ENCODE peak calls at places on chromosomes 5 and 9, in four cellular contexts. Q is tibial artery, G is H9, Z is heart left ventricle. J is an unnamed sample.

GRCh38 chr5:90803891-90804290 is 245.3 kb downstream of the ADGRV1 start:
- DNase-seq in Q (no peak), G (no peak), Z (no peak), J (no peak)

GRCh38 chr9:94083384-94083783 is 880 bp upstream of the PTPDC1 start:
- DNase-seq in Q (no peak), G (no peak), Z (no peak), J (no peak)

GRCh38 chr5:176732306-176732705 is 78.1 kb upstream of the UNC5A start:
- DNase-seq in Q (no peak), G (peak), Z (no peak), J (no peak)

GRCh38 chr9:121066850-121067249 is 7.9 kb upstream of the CNTRL start:
- DNase-seq in Q (no peak), G (no peak), Z (no peak), J (no peak)

GRCh38 chr5:38465702-38466443 is 90.6 kb downstream of the LIFR start:
- DNase-seq in Q (no peak), G (no peak), Z (no peak), J (no peak)

GRCh38 chr5:153159611-153160010 is 330.9 kb upstream of the GRIA1 start:
- DNase-seq in Q (no peak), G (no peak), Z (no peak), J (no peak)

GRCh38 chr5:171907731-171908343 is 98.6 kb downstream of the FBXW11 start:
- DNase-seq in Q (peak), G (peak), Z (peak), J (peak)

GRCh38 chr5:145922059-145922458 is 14.3 kb upstream of the SH3RF2 start:
- DNase-seq in Q (no peak), G (no peak), Z (no peak), J (no peak)

GRCh38 chr5:72160959-72161358 is 53.7 kb downstream of the MAP1B start:
- DNase-seq in Q (no peak), G (no peak), Z (no peak), J (no peak)

GRCh38 chr9:76180541-76180940 is 213.7 kb downstream of the RFK start:
- DNase-seq in Q (no peak), G (no peak), Z (no peak), J (no peak)

GRCh38 chr9:130327781-130328348 is 62.3 kb downstream of the HMCN2 start:
- DNase-seq in Q (peak), G (no peak), Z (peak), J (no peak)

GRCh38 chr9:121201045-121201737 is 478 bp downstream of the RAB14 start:
- DNase-seq in Q (peak), G (no peak), Z (peak), J (peak)

GRCh38 chr5:88674262-88675158 is 208.5 kb downstream of the MEF2C start:
- DNase-seq in Q (no peak), G (peak), Z (no peak), J (peak)

GRCh38 chr9:87657190-87657589 is 68.7 kb upstream of the CTSL start:
- DNase-seq in Q (peak), G (peak), Z (no peak), J (no peak)

GRCh38 chr5:154174091-154174490 is 16.4 kb upstream of the GALNT10 start:
- DNase-seq in Q (no peak), G (no peak), Z (no peak), J (no peak)

GRCh38 chr5:10595305-10595677 is 31.4 kb downstream of the ANKRD33B start:
- DNase-seq in Q (no peak), G (no peak), Z (no peak), J (no peak)

GRCh38 chr5:176630681-176631222 is 277 bp downstream of the EIF4E1B start:
- DNase-seq in Q (no peak), G (no peak), Z (no peak), J (no peak)

GRCh38 chr5:14322437-14323187 is 179.5 kb downstream of the TRIO start:
- DNase-seq in Q (no peak), G (no peak), Z (no peak), J (no peak)

GRCh38 chr9:6833518-6834192 is 75.9 kb downstream of the KDM4C start:
- DNase-seq in Q (no peak), G (no peak), Z (no peak), J (no peak)

GRCh38 chr9:133371261-133371711 is 4.6 kb downstream of the SURF4 start:
- DNase-seq in Q (no peak), G (no peak), Z (no peak), J (no peak)

GRCh38 chr9:18142964-18143363 is 331.0 kb upstream of the ADAMTSL1 start:
- DNase-seq in Q (no peak), G (no peak), Z (no peak), J (no peak)

GRCh38 chr5:160694896-160695295 is 157.1 kb downstream of the ATP10B start:
- DNase-seq in Q (no peak), G (no peak), Z (no peak), J (no peak)

GRCh38 chr9:137907776-137908175 is 30.2 kb downstream of the CACNA1B start:
- DNase-seq in Q (no peak), G (no peak), Z (no peak), J (no peak)

GRCh38 chr5:139752506-139753350 is 42.9 kb upstream of the PSD2 start:
- DNase-seq in Q (no peak), G (no peak), Z (no peak), J (no peak)

GRCh38 chr5:161544350-161544765 is 2.2 kb downstream of the GABRB2 start:
- DNase-seq in Q (peak), G (peak), Z (no peak), J (peak)

GRCh38 chr5:103778915-103779314 is 216.3 kb upstream of the NUDT12 start:
- DNase-seq in Q (no peak), G (no peak), Z (no peak), J (no peak)

GRCh38 chr9:91119679-91120078 is 242.0 kb downstream of the AUH start:
- DNase-seq in Q (no peak), G (no peak), Z (no peak), J (no peak)

GRCh38 chr5:78896128-78896527 is 89.0 kb downstream of the ARSB start:
- DNase-seq in Q (no peak), G (no peak), Z (no peak), J (no peak)

GRCh38 chr5:123094919-123095693 is 6.1 kb downstream of the PRDM6 start:
- DNase-seq in Q (peak), G (peak), Z (no peak), J (peak)

GRCh38 chr9:1442105-1442504 is 391.9 kb downstream of the DMRT2 start:
- DNase-seq in Q (no peak), G (no peak), Z (no peak), J (no peak)

GRCh38 chr9:78320875-78321496 is 24.1 kb downstream of the PSAT1 start:
- DNase-seq in Q (no peak), G (no peak), Z (no peak), J (no peak)

GRCh38 chr9:131840220-131840619 is 100.3 kb upstream of the RAPGEF1 start:
- DNase-seq in Q (no peak), G (no peak), Z (no peak), J (no peak)

GRCh38 chr5:176694146-176694545 is 46.9 kb downstream of the TSPAN17 start:
- DNase-seq in Q (no peak), G (no peak), Z (no peak), J (no peak)

GRCh38 chr5:16774806-16775205 is 158.0 kb upstream of the RETREG1 start:
- DNase-seq in Q (no peak), G (no peak), Z (no peak), J (no peak)

GRCh38 chr5:140926903-140927573 is 939 bp downstream of the PCDHAC1 start:
- DNase-seq in Q (no peak), G (peak), Z (no peak), J (no peak)

GRCh38 chr9:87973122-87973521 is 1.2 kb downstream of the CDK20 start:
- DNase-seq in Q (no peak), G (no peak), Z (no peak), J (no peak)

GRCh38 chr9:69342769-69343168 is 17.8 kb downstream of the ENTREP1 start:
- DNase-seq in Q (no peak), G (no peak), Z (no peak), J (no peak)

GRCh38 chr5:14584848-14585247 is 3.3 kb downstream of the OTULINL start:
- DNase-seq in Q (no peak), G (no peak), Z (no peak), J (no peak)

GRCh38 chr9:113734826-113735225 is 141.3 kb upstream of the ZNF618 start:
- DNase-seq in Q (no peak), G (no peak), Z (no peak), J (no peak)

GRCh38 chr9:113738506-113738897 is 137.6 kb upstream of the ZNF618 start:
- DNase-seq in Q (no peak), G (no peak), Z (no peak), J (no peak)

GRCh38 chr9:113738898-113739604 is 137.1 kb upstream of the ZNF618 start:
- DNase-seq in Q (no peak), G (peak), Z (no peak), J (no peak)

GRCh38 chr9:113742471-113742870 is 133.6 kb upstream of the ZNF618 start:
- DNase-seq in Q (no peak), G (peak), Z (no peak), J (no peak)

GRCh38 chr9:113737414-113738271 is 138.5 kb upstream of the ZNF618 start:
- DNase-seq in Q (peak), G (peak), Z (peak), J (peak)
- TF ChIP-seq CTCF in Q (peak), G (peak), Z (peak), J (peak)

GRCh38 chr5:56814963-56815656 is at the start of gene MAP3K1:
- DNase-seq in Q (peak), G (peak), Z (peak), J (peak)

GRCh38 chr5:56813302-56813701 is 2.0 kb upstream of the MAP3K1 start:
- DNase-seq in Q (no peak), G (no peak), Z (no peak), J (no peak)

GRCh38 chr5:56816546-56817081 is 1.3 kb downstream of the MAP3K1 start:
- DNase-seq in Q (peak), G (peak), Z (peak), J (peak)

GRCh38 chr5:56815657-56816545 is 552 bp downstream of the MAP3K1 start:
- DNase-seq in Q (peak), G (peak), Z (peak), J (peak)

DNA sequence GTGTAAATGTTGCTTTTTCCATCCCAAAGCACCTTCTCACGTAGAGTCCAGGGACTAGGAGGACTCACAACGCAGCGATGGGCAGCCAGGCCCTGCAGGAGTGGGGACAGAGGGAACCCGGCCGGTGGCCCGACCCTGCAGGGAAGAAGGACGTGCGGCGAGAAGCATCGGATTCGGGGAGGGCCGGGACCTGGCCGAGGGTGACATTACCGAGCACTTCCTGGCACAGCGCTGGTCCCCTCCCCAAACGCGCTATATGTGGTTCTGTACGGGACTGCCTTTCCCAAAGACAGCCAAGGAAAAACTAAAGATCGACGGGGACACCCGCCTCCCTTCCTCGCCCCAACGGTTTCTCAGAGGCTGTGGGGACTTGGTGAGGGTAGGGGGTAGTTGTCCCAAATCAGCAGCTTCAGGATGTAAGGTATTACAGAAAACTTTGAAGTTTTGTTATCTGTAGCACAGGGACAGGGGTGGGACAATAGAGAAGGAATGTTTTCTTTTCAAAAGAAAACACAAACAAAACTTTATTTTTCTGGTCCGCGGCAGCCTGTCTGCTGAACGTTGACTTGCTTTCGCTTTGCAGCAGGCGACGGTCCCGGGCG is 887 bp upstream of the MAP3K1 start:
- DNase-seq in Q (peak), G (peak), Z (peak), J (no peak)
- TF ChIP-seq CTCF in Q (no peak), G (no peak), Z (no peak), J (no peak)

DNA sequence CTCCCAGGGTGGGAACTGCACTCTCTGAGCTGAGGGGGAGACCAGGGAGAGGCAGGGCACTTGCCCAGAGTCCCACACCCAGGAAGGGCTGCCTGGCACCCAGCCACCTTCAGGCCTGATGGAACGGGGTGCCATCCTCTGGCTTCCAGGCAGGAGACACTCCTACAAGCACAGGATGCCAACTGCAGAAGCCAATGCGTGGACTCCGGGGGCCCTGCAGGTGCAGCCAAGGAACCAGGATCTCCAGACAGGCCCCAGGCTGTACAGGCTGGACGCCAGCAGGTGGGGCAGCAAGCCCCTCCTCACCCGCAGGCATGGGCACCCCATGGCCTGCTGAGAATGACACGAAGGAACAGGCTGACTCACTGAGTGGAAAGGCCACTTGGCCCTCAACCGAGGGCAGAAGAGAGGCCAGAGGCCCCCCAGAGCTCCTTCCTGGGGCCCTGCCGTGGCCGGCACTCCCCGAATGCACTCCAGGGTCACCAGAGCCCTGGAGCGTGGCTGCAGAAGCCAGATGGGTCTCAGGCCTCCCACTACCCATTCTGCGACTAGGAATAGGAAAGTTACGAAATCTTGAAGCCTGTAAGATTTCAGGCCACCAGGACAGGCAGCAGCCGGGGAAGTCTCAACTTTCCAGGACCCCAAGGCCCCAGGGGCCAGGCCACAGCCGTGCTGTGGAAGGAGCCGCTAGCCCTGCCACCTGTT is 15.7 kb downstream of the NACC2 start:
- DNase-seq in Q (no peak), G (peak), Z (no peak), J (no peak)
- TF ChIP-seq CTCF in Q (no peak), G (no peak), Z (no peak), J (no peak)

GRCh38 chr9:89562186-89562814 is 42.5 kb upstream of the GADD45G start:
- DNase-seq in Q (no peak), G (no peak), Z (no peak), J (no peak)

GRCh38 chr9:89558948-89559347 is 45.9 kb upstream of the GADD45G start:
- DNase-seq in Q (no peak), G (no peak), Z (no peak), J (no peak)

GRCh38 chr9:89563511-89564256 is 41.1 kb upstream of the GADD45G start:
- DNase-seq in Q (no peak), G (no peak), Z (no peak), J (no peak)

GRCh38 chr9:89567649-89568048 is 37.2 kb upstream of the GADD45G start:
- DNase-seq in Q (no peak), G (no peak), Z (no peak), J (no peak)

DNA sequence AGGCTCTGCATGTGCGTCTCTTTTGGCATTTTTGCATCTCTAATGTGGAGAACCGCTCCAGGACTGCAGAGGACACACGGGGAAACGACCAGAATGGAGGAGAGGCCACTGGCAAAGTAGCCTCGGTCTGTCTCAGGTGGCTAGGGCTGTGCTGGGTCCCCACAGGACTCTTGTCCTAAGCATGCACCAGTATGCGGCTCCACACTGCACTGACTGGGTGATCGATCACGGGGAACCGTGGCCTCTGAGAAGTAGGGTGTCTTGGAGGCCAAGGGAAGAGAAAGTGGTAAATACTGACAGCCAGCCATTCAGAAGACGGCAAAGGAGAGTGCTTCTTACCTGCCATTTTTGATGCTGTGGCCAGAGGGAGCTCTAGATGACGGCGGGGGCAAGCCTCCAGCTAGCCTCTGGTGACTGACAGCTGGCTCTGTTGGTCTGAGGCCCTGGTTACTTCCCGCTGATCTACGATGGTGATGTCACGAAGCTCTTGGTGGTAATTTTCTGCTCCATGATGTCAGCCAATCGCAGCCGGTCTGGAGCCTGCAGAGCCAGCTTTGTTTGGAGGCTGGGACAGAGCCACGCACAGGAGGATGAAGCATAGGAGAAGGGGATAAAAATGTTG is 40.4 kb upstream of the GADD45G start:
- DNase-seq in Q (no peak), G (peak), Z (no peak), J (peak)
- TF ChIP-seq CTCF in Q (no peak), G (peak), Z (no peak), J (no peak)